ENCODE peak calls at places on chromosomes 12 and 14, in ten cellular contexts. W is posterior vena cava; D is breast epithelium; T is IMR-90; U is caudate nucleus; K is Panc1; B is ovary; Q is stimulated activated CD8-positive, alpha-beta memory T cell treated with anti-CD3 and anti-CD28 coated beads, Interleukin-2, amount 100 ng/mL, for 1 hour; H is naive thymus-derived CD4-positive, alpha-beta T cell; L is GM03348. V is an unnamed sample.

GRCh38 chr12:95557625-95558024 is 6.3 kb upstream of the USP44 start:
- DNase-seq in L (no peak), Q (no peak), K (no peak), B (no peak), W (no peak), H (no peak), T (no peak), D (no peak), U (no peak), V (no peak)

GRCh38 chr12:82517027-82517426 is 158.7 kb downstream of the METTL25 start:
- DNase-seq in W (no peak), H (no peak), K (peak), L (peak), U (no peak), Q (no peak), T (peak), D (no peak), B (no peak), V (peak)

GRCh38 chr12:108826807-108827721 is 30.3 kb downstream of the SSH1 start:
- DNase-seq in H (no peak), Q (no peak), W (peak), K (no peak), B (no peak), T (peak), L (peak), D (no peak), U (no peak), V (no peak)

GRCh38 chr14:54420478-54421116 is 20.6 kb downstream of the CNIH1 start:
- DNase-seq in B (no peak), H (peak), T (peak), L (peak), K (no peak), D (no peak), W (no peak), U (no peak), Q (no peak), V (peak)

GRCh38 chr14:77302926-77303325 is 17.8 kb downstream of the POMT2 start:
- DNase-seq in T (peak), B (no peak), Q (no peak), L (peak), H (no peak), U (no peak), W (no peak), K (no peak), D (no peak), V (peak)

GRCh38 chr14:54348001-54348611 is 48.7 kb upstream of the CDKN3 start:
- DNase-seq in Q (no peak), L (peak), D (no peak), B (no peak), H (peak), W (no peak), K (peak), U (no peak), T (peak), V (peak)

GRCh38 chr14:106530423-106531107 is 1004.2 kb downstream of the TMEM121 start:
- DNase-seq in T (no peak), B (no peak), L (no peak), D (no peak), H (peak), U (no peak), W (no peak), Q (no peak), K (peak), V (no peak)

GRCh38 chr12:19967486-19967885 is 400.9 kb upstream of the PDE3A start:
- DNase-seq in Q (no peak), W (no peak), B (peak), D (no peak), K (no peak), U (no peak), T (peak), L (peak), H (no peak), V (peak)

GRCh38 chr12:113476093-113476986 is 4.7 kb upstream of the LHX5 start:
- DNase-seq in K (no peak), T (no peak), B (no peak), Q (no peak), D (no peak), W (no peak), U (no peak), L (no peak), H (no peak), V (no peak)

GRCh38 chr14:23937121-23937692 is 16.4 kb upstream of the DHRS4 start:
- DNase-seq in L (no peak), Q (no peak), U (no peak), D (no peak), W (no peak), K (no peak), B (no peak), T (no peak), H (no peak), V (no peak)

GRCh38 chr12:24469089-24469488 is 479.8 kb downstream of the BCAT1 start:
- DNase-seq in D (no peak), Q (no peak), L (no peak), B (no peak), T (no peak), U (no peak), W (no peak), K (no peak), H (no peak), V (no peak)

GRCh38 chr14:22561661-22562579 is 27.1 kb downstream of the DAD1 start:
- DNase-seq in D (no peak), H (peak), K (no peak), W (no peak), B (no peak), L (no peak), Q (peak), T (no peak), U (no peak), V (no peak)

GRCh38 chr14:96752594-96752993 is 44.6 kb upstream of the VRK1 start:
- DNase-seq in W (no peak), Q (no peak), B (no peak), K (no peak), D (peak), T (peak), U (no peak), H (no peak), L (no peak), V (peak)

GRCh38 chr14:21001218-21001617 is 2.1 kb downstream of the SLC39A2 start:
- DNase-seq in W (no peak), B (no peak), H (no peak), L (no peak), U (no peak), K (no peak), T (no peak), D (no peak), Q (no peak), V (no peak)

GRCh38 chr12:118060301-118061010 is 523 bp downstream of the WSB2 start:
- DNase-seq in D (peak), W (peak), U (peak), B (peak), T (no peak), Q (peak), L (peak), K (no peak), H (peak), V (no peak)

GRCh38 chr12:123705935-123706334 is 6.2 kb upstream of the ATP6V0A2 start:
- DNase-seq in W (no peak), L (no peak), K (no peak), D (no peak), B (no peak), H (no peak), U (no peak), T (no peak), Q (no peak), V (peak)

GRCh38 chr12:20212658-20213387 is 155.5 kb upstream of the PDE3A start:
- DNase-seq in W (peak), D (peak), Q (no peak), T (peak), H (no peak), B (peak), U (peak), L (peak), K (no peak), V (peak)

GRCh38 chr14:24368562-24369252 is 723 bp downstream of the NFATC4 start:
- DNase-seq in T (peak), Q (no peak), L (peak), U (peak), H (no peak), K (no peak), D (peak), W (peak), B (peak), V (no peak)

GRCh38 chr14:30330452-30330851 is 228.5 kb upstream of the G2E3 start:
- DNase-seq in Q (no peak), W (no peak), D (no peak), L (peak), B (no peak), U (no peak), H (no peak), K (no peak), T (no peak), V (peak)

GRCh38 chr14:54902521-54903420 is at the start of gene GCH1:
- DNase-seq in H (peak), B (peak), T (peak), Q (peak), L (peak), K (no peak), W (peak), U (peak), D (peak), V (peak)

GRCh38 chr14:68020999-68021663 is 201.6 kb downstream of the RAD51B start:
- DNase-seq in W (no peak), T (no peak), B (no peak), L (no peak), U (no peak), H (no peak), K (no peak), Q (no peak), D (no peak), V (no peak)

GRCh38 chr14:96297000-96297399 is 41.0 kb downstream of the BDKRB1 start:
- DNase-seq in U (no peak), T (peak), K (no peak), B (no peak), H (peak), Q (no peak), L (peak), D (no peak), W (no peak), V (peak)

GRCh38 chr12:3280967-3281366 is 203.8 kb downstream of the TSPAN9 start:
- DNase-seq in K (no peak), T (no peak), H (no peak), W (no peak), D (no peak), Q (no peak), L (no peak), B (no peak), U (no peak), V (no peak)

GRCh38 chr12:58596381-58596780 is 323.9 kb downstream of the LRIG3 start:
- DNase-seq in U (no peak), D (no peak), H (no peak), L (no peak), K (no peak), W (no peak), B (no peak), T (no peak), Q (no peak), V (peak)

GRCh38 chr14:52304248-52304904 is 9.7 kb upstream of the PTGER2 start:
- DNase-seq in B (no peak), D (no peak), H (no peak), K (no peak), Q (no peak), L (no peak), W (no peak), U (no peak), T (no peak), V (no peak)

GRCh38 chr14:66503532-66503931 is 4.4 kb upstream of the GPHN start:
- DNase-seq in H (no peak), T (peak), K (no peak), Q (no peak), B (no peak), L (no peak), D (no peak), U (no peak), W (no peak), V (peak)

GRCh38 chr14:97149775-97150174 is 352.6 kb downstream of the VRK1 start:
- DNase-seq in U (no peak), H (no peak), Q (no peak), L (no peak), T (no peak), B (no peak), W (no peak), D (no peak), K (no peak), V (no peak)

GRCh38 chr14:75259510-75259855 is 19.1 kb upstream of the FOS start:
- DNase-seq in Q (no peak), T (peak), D (no peak), H (no peak), W (no peak), L (peak), U (no peak), B (no peak), K (no peak), V (no peak)

GRCh38 chr14:104555621-104556255 is 23.8 kb upstream of the C14orf180 start:
- DNase-seq in K (no peak), Q (no peak), B (no peak), H (no peak), U (no peak), T (no peak), L (no peak), D (peak), W (peak), V (no peak)

GRCh38 chr12:102468261-102468940 is 12.0 kb downstream of the IGF1 start:
- DNase-seq in W (no peak), U (no peak), B (no peak), L (no peak), K (no peak), Q (no peak), D (no peak), H (no peak), T (peak), V (no peak)

GRCh38 chr12:22738945-22739344 is 114.0 kb downstream of the ETNK1 start:
- DNase-seq in B (no peak), K (no peak), U (no peak), D (no peak), H (no peak), T (no peak), W (no peak), L (no peak), Q (no peak), V (peak)

GRCh38 chr14:49970474-49971147 is 77.7 kb downstream of the ARF6 start:
- DNase-seq in K (no peak), B (peak), Q (no peak), L (peak), W (no peak), D (no peak), U (no peak), T (peak), H (no peak), V (peak)

GRCh38 chr12:11228268-11228879 is 41.1 kb downstream of the PRB3 start:
- DNase-seq in B (no peak), Q (no peak), T (peak), W (no peak), K (peak), U (no peak), D (no peak), H (peak), L (peak), V (peak)

GRCh38 chr12:109947511-109947910 is 47.4 kb downstream of the TCHP start:
- DNase-seq in L (peak), H (no peak), D (no peak), K (no peak), B (no peak), W (no peak), U (no peak), T (peak), Q (no peak), V (no peak)

GRCh38 chr12:80186727-80187217 is 87.4 kb downstream of the OTOGL start:
- DNase-seq in L (peak), D (no peak), U (no peak), B (peak), W (no peak), H (peak), K (peak), Q (no peak), T (peak), V (peak)

V was measured in MCF 10A.